ENCODE peak calls at places on chromosomes 16 and 17, in seven cellular contexts. M is choroid plexus epithelial cell; L is lower leg skin; J is H9; D is ovary; B is CD4-positive, alpha-beta T cell; K is WTC11. F is an unnamed sample.

GRCh38 chr17:17355426-17355825 is 52.3 kb downstream of the NT5M start:
- DNase-seq in M (no peak), D (no peak), K (no peak), J (no peak), B (no peak), L (no peak), F (no peak)

GRCh38 chr17:18961634-18962493 is 9.9 kb downstream of the SLC5A10 start:
- DNase-seq in D (no peak), B (no peak), L (no peak), K (no peak), M (peak; percentile 53), J (no peak), F (no peak)

GRCh38 chr16:48383877-48384304 is 1.3 kb downstream of the SIAH1 start:
- DNase-seq in L (no peak), J (no peak), M (no peak), D (no peak), K (no peak), B (no peak), F (no peak)

GRCh38 chr17:28097901-28098300 is 55.4 kb downstream of the NLK start:
- DNase-seq in L (no peak), M (no peak), J (no peak), B (no peak), K (no peak), D (no peak), F (no peak)

GRCh38 chr16:79114759-79115158 is 485.8 kb downstream of the MAF start:
- DNase-seq in J (no peak), L (no peak), B (no peak), K (no peak), D (no peak), M (no peak), F (no peak)

GRCh38 chr16:1613728-1614225 is 1.6 kb downstream of the CRAMP1 start:
- DNase-seq in M (peak; percentile 36), L (no peak), B (no peak), J (no peak), D (peak; percentile 45), K (peak; percentile 25), F (no peak)

GRCh38 chr17:34711646-34712045 is 132.3 kb downstream of the TMEM132E start:
- DNase-seq in K (no peak), D (no peak), M (no peak), J (peak; percentile 17), L (no peak), B (no peak), F (no peak)

GRCh38 chr17:30021708-30022317 is 80.4 kb downstream of the EFCAB5 start:
- DNase-seq in D (no peak), B (peak; percentile 24), J (no peak), M (peak; percentile 73), L (peak; percentile 23), K (no peak), F (no peak)

GRCh38 chr17:51479303-51479702 is 219.0 kb downstream of the UTP18 start:
- DNase-seq in D (no peak), J (no peak), L (no peak), K (no peak), M (no peak), B (no peak), F (no peak)

GRCh38 chr17:28272166-28272565 is 46.8 kb upstream of the TMEM97 start:
- DNase-seq in D (no peak), J (no peak), M (no peak), L (no peak), B (no peak), K (no peak), F (no peak)

GRCh38 chr16:79318137-79318899 is 282.2 kb downstream of the MAF start:
- DNase-seq in M (no peak), L (no peak), J (peak; percentile 53), K (no peak), B (no peak), D (no peak), F (no peak)

GRCh38 chr17:1967092-1967662 is 58.0 kb downstream of the RTN4RL1 start:
- DNase-seq in J (peak; percentile 93), K (peak; percentile 70), M (no peak), B (no peak), L (no peak), D (no peak), F (no peak)

GRCh38 chr16:9061358-9061813 is 30.1 kb upstream of the HAPSTR1 start:
- DNase-seq in L (no peak), M (no peak), K (no peak), D (no peak), B (no peak), J (no peak), F (no peak)

GRCh38 chr16:30600929-30601328 is 9.3 kb downstream of the ZNF689 start:
- DNase-seq in B (no peak), K (no peak), M (no peak), J (no peak), L (no peak), D (no peak), F (no peak)
- TF ChIP-seq CTCF in B (no peak), K (no peak), M (no peak), J (no peak), L (no peak), D (no peak), F (no peak)

DNA sequence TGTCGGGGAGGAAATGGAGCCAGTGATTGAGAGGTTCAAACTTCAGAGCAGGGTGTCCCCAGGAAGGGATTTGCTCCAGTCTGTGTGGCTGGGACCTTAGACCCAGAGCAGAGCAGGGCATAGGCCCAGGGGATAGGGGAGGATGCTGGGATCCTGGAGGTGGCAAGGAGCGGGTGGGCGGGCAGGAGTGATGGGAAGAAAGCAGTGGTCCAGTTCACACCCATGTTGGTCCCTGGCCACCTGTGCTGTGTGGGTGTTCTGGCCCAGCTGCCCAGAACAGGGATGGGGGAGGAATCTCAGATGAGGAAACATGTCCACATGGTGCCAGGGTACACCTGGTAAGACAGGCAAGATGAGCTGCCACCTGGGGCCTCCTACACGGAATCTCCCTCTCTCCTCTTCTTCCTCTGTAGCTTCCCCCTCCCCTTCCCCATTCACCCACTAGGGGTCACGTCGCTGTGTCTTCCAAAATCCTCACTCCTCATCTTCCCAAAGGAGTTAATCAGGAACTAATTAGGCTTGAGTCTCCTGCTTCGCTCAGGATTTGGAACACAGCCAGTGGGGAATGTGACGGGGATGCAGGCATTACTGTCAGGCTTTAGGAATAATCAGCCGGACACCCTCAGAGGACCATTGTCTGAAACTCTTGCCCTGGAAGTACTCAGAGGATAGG is 2.3 kb downstream of the BEAN1 start:
- DNase-seq in M (no peak), L (no peak), B (no peak), D (no peak), K (no peak), J (no peak), F (no peak)
- TF ChIP-seq CTCF in M (peak; percentile 24), L (no peak), B (no peak), D (no peak), K (no peak), J (peak; percentile 41), F (no peak)

GRCh38 chr16:51048544-51048943 is 102.5 kb downstream of the SALL1 start:
- DNase-seq in K (no peak), B (no peak), L (no peak), M (peak; percentile 0), D (no peak), J (no peak), F (no peak)

GRCh38 chr16:51050379-51050710 is 100.7 kb downstream of the SALL1 start:
- DNase-seq in M (no peak), D (no peak), L (no peak), B (no peak), K (no peak), J (no peak), F (no peak)

GRCh38 chr16:51051671-51052070 is 99.4 kb downstream of the SALL1 start:
- DNase-seq in D (no peak), J (no peak), K (no peak), B (no peak), M (no peak), L (no peak), F (no peak)

GRCh38 chr16:51049276-51049675 is 101.8 kb downstream of the SALL1 start:
- DNase-seq in D (no peak), M (no peak), B (no peak), L (no peak), K (no peak), J (no peak), F (no peak)

DNA sequence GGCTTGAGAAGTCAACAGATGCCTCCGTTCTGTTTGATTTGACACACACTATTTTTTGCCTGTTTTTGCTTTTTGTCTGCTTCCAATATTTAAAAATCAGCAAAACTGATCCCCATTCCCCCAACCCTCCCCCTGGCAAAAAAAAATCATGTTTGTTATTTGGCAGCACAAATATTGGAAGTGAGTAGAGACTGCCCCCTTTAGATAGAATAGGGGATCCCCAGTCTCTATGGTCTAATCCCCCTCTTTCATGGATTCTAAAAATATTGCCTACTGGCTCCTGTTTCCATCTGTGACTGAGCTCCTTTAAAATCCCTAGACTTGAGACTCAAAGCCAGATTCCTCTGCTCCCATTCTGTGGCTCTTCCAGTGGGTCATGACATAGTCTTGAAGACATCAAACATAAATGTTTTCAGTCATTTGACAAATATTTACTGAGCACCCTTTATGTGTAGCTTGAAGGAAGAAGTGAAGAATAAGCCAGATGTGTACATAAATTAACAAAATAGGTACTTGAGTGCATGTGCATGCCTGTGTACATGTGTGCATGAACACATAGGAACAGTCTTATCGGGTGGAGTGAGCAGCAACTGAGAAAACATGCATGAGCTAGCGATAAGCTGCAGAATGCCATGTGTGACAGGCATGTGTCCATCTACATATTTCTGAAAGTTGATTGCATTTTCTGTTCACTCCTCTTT is 101.2 kb downstream of the SALL1 start:
- DNase-seq in K (no peak), B (no peak), J (no peak), M (no peak), L (no peak), D (no peak), F (no peak)
- TF ChIP-seq CTCF in K (no peak), B (no peak), J (peak; percentile 47), M (no peak), L (no peak), D (no peak), F (no peak)

GRCh38 chr16:10168258-10168657 is 14.0 kb downstream of the GRIN2A start:
- DNase-seq in J (no peak), L (no peak), M (no peak), B (no peak), K (no peak), D (no peak), F (no peak)
- TF ChIP-seq CTCF in J (no peak), L (no peak), M (no peak), B (no peak), K (no peak), D (no peak), F (no peak)

GRCh38 chr16:54538241-54538640 is 251.7 kb upstream of the IRX3 start:
- DNase-seq in M (peak; percentile 7), K (no peak), L (no peak), J (no peak), D (no peak), B (no peak), F (no peak)
- TF ChIP-seq CTCF in M (peak; percentile 43), K (no peak), L (no peak), J (peak; percentile 27), D (no peak), B (no peak), F (no peak)

F was measured in thoracic aorta.